ENCODE peak calls at places on chromosomes 3 and 15, in six cellular contexts. F, N, D, S, Y and I are unnamed samples.

GRCh38 chr3:175456496-175456895 is 597.4 kb downstream of the NAALADL2 start:
- DNase-seq in F (peak), N (no peak), D (no peak), S (no peak), Y (peak), I (peak)

GRCh38 chr3:114878119-114878839 is 268.8 kb downstream of the ZBTB20 start:
- DNase-seq in F (peak), N (no peak), D (no peak), S (no peak), Y (peak), I (peak)

GRCh38 chr3:141345951-141346817 is 22.1 kb upstream of the ZBTB38 start:
- DNase-seq in F (no peak), N (peak), D (no peak), S (no peak), Y (no peak), I (no peak)

GRCh38 chr3:77931272-77932009 is 891.5 kb downstream of the ROBO2 start:
- DNase-seq in F (no peak), N (no peak), D (no peak), S (no peak), Y (peak), I (peak)

GRCh38 chr15:99618941-99619411 is 53.2 kb downstream of the MEF2A start:
- DNase-seq in F (peak), N (no peak), D (no peak), S (peak), Y (peak), I (peak)

GRCh38 chr3:51024765-51025681 is 350.3 kb downstream of the DOCK3 start:
- DNase-seq in F (no peak), N (no peak), D (peak), S (no peak), Y (no peak), I (no peak)

GRCh38 chr3:172517859-172518466 is 5.3 kb downstream of the TNFSF10 start:
- DNase-seq in F (no peak), N (no peak), D (no peak), S (no peak), Y (no peak), I (no peak)

GRCh38 chr15:64731012-64731806 is 44.2 kb downstream of the RBPMS2 start:
- DNase-seq in F (peak), N (peak), D (peak), S (peak), Y (peak), I (peak)

GRCh38 chr3:170414202-170414663 is 4.4 kb upstream of the CLDN11 start:
- DNase-seq in F (peak), N (peak), D (no peak), S (peak), Y (peak), I (peak)

GRCh38 chr15:52790166-52790708 is at the start of gene ONECUT1:
- DNase-seq in F (peak), N (peak), D (peak), S (peak), Y (peak), I (no peak)

GRCh38 chr3:123700791-123701712 is 116.2 kb upstream of the HACD2 start:
- DNase-seq in F (no peak), N (no peak), D (no peak), S (no peak), Y (peak), I (no peak)

GRCh38 chr3:25021816-25022215 is 406.2 kb upstream of the RARB start:
- DNase-seq in F (peak), N (no peak), D (no peak), S (no peak), Y (peak), I (peak)

GRCh38 chr3:46662771-46663551 is 30.5 kb downstream of the ALS2CL start:
- DNase-seq in F (no peak), N (no peak), D (peak), S (no peak), Y (peak), I (peak)

GRCh38 chr3:14144423-14145075 is 19.7 kb downstream of the TMEM43 start:
- DNase-seq in F (peak), N (no peak), D (peak), S (no peak), Y (peak), I (peak)

GRCh38 chr3:52845691-52846426 is 11.0 kb upstream of the MUSTN1 start:
- DNase-seq in F (no peak), N (peak), D (no peak), S (peak), Y (no peak), I (no peak)
- H3K27ac ChIP-seq in F (no peak), N (no peak), D (peak), S (no peak), Y (no peak), I (no peak)

GRCh38 chr3:194076486-194076885 is 59.5 kb upstream of the HES1 start:
- DNase-seq in F (no peak), N (no peak), D (no peak), S (no peak), Y (no peak), I (no peak)
- H3K27ac ChIP-seq in F (no peak), N (no peak), D (no peak), S (no peak), Y (no peak), I (no peak)

DNA sequence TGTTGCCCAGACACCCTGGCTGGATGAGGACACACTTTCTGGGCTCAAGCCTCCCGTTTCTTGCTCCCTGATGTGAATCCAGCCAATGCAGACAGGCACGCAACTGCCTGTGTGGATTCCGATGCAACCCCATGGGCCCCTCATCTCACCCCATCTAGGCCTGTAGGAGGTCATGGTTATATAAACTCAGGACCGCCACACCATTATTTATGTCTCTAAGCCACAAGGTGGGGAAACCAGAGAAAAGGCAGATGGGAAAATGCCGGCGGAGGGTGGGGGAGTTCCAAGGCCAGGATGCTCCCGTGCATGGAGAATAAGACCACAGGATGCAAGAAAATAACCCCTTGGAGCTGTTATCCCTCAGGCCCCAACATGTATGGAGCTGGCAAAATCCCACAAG is 2.0 kb downstream of the MESP1 start:
- DNase-seq in F (no peak), N (no peak), D (no peak), S (no peak), Y (no peak), I (no peak)
- H3K27ac ChIP-seq in F (no peak), N (no peak), D (no peak), S (no peak), Y (no peak), I (no peak)

DNA sequence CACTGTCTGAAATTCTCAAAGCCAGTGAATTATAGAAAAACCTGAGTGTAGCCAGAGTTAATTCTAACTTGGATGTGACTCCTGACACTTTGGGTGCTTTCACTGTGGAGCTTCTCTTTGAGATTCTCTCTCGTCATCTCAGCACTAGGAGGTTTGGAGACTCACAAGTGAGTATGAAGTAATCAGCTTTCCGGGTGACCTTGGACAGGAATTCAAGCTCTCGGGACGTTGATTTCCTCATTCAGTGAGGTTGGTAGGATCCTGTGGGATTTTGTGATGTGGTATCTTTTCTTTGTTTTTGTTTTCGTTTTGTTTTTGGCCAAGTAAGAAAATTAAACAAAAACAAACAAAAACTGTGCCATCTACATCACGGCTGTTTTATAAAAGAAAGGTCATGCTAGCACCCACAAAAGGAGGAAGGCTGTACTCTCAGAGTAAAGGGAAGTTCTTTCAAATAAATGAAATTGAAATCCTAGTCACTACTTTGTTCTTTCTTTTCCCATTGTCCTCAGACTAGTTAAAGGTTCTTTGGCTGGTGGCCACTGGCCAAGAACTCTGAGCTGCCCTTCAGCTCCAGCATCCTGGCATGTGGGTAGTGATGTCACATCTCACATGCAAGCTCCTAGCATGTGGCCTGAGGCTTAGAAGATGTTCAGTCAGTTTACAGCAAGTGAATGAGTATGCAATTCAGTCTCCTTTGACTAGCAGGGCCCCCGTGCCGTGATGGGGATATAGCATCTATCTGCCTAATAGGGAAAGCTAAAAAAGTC is 263.3 kb upstream of the TPM1 start:
- DNase-seq in F (no peak), N (no peak), D (no peak), S (no peak), Y (peak), I (peak)
- H3K27ac ChIP-seq in F (no peak), N (no peak), D (no peak), S (no peak), Y (no peak), I (peak)

DNA sequence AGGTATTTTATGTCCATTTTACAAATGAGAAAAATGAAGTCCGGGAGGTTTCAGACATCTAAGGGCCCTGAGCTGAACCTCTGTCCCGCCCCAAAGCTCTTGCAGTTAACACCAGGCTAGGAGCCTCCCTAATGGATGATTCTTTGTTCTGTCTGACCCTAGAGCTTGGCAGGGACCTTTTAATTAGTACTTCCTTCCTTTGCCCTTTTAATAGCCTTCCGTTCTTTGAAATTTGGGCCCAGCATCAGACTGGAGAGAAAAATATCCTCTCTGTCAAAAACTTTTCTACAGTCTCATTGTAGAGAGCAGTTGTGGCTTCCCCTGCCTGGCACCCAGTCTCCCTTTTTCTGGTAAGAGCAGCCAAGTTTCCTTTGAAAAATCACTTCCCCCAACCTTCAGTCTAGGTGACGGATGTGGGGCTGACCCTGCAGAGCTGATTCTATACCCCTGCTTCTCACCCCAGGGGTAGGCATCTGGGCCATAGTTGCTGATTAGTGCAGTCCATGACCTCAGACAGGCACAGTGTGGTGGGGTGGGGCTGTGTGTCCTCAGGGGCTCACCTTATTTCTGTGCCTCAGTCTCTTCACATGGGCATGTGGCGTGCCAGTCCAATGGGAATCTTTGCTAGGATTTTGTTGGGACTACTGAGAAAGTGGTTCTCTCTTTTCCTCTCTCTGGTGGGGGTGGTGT is 220.4 kb downstream of the ADAMTS9 start:
- DNase-seq in F (no peak), N (no peak), D (no peak), S (no peak), Y (no peak), I (no peak)
- H3K27ac ChIP-seq in F (no peak), N (no peak), D (no peak), S (no peak), Y (no peak), I (no peak)

GRCh38 chr3:125622381-125622788 is 27.1 kb upstream of the OSBPL11 start:
- DNase-seq in F (no peak), N (no peak), D (peak), S (no peak), Y (no peak), I (no peak)
- H3K27ac ChIP-seq in F (no peak), N (no peak), D (peak), S (no peak), Y (no peak), I (no peak)